ENCODE peak calls at places on chromosomes 7 and 10, in nine cellular contexts. One of them, this sample, is unnamed.

GRCh38 chr7:115276791-115277190 is 354.9 kb downstream of the MDFIC start:
- DNase-seq in H9: no peak
- DNase-seq in astrocyte of the cerebellum: no peak
- DNase-seq in keratinocyte: no peak
- DNase-seq in CD14-positive monocyte: no peak
- DNase-seq in fibroblast of pulmonary artery: no peak
- DNase-seq in heart left ventricle: no peak
- DNase-seq in WTC11: no peak
- DNase-seq in kidney epithelial cell: no peak
- DNase-seq in this sample: no peak

GRCh38 chr10:61142987-61143386 is 199.0 kb upstream of the RHOBTB1 start:
- DNase-seq in H9: no peak
- DNase-seq in astrocyte of the cerebellum: no peak
- DNase-seq in keratinocyte: no peak
- DNase-seq in CD14-positive monocyte: no peak
- DNase-seq in fibroblast of pulmonary artery: no peak
- DNase-seq in heart left ventricle: no peak
- DNase-seq in WTC11: no peak
- DNase-seq in kidney epithelial cell: no peak
- DNase-seq in this sample: no peak

GRCh38 chr10:119494224-119495060 is 48.1 kb downstream of the RGS10 start:
- DNase-seq in H9: no peak
- DNase-seq in astrocyte of the cerebellum: no peak
- DNase-seq in keratinocyte: no peak
- DNase-seq in CD14-positive monocyte: no peak
- DNase-seq in fibroblast of pulmonary artery: no peak
- DNase-seq in heart left ventricle: no peak
- DNase-seq in WTC11: no peak
- DNase-seq in kidney epithelial cell: no peak
- DNase-seq in this sample: no peak

GRCh38 chr7:100902638-100903037 is 7.0 kb upstream of the ACHE start:
- DNase-seq in H9: no peak
- DNase-seq in astrocyte of the cerebellum: no peak
- DNase-seq in keratinocyte: no peak
- DNase-seq in CD14-positive monocyte: no peak
- DNase-seq in fibroblast of pulmonary artery: no peak
- DNase-seq in heart left ventricle: no peak
- DNase-seq in WTC11: no peak
- DNase-seq in kidney epithelial cell: no peak
- DNase-seq in this sample: no peak

GRCh38 chr10:67666416-67667043 is 29.5 kb downstream of the CTNNA3 start:
- DNase-seq in H9: no peak
- DNase-seq in astrocyte of the cerebellum: peak
- DNase-seq in keratinocyte: no peak
- DNase-seq in CD14-positive monocyte: no peak
- DNase-seq in fibroblast of pulmonary artery: peak
- DNase-seq in heart left ventricle: no peak
- DNase-seq in WTC11: no peak
- DNase-seq in kidney epithelial cell: no peak
- DNase-seq in this sample: peak

GRCh38 chr7:1027285-1028043 is 16.9 kb upstream of the GPR146 start:
- DNase-seq in H9: peak
- DNase-seq in astrocyte of the cerebellum: no peak
- DNase-seq in keratinocyte: no peak
- DNase-seq in CD14-positive monocyte: no peak
- DNase-seq in fibroblast of pulmonary artery: peak
- DNase-seq in heart left ventricle: no peak
- DNase-seq in WTC11: no peak
- DNase-seq in kidney epithelial cell: no peak
- DNase-seq in this sample: no peak

GRCh38 chr10:27285093-27285492 is 44.5 kb upstream of the ACBD5 start:
- DNase-seq in H9: peak
- DNase-seq in astrocyte of the cerebellum: no peak
- DNase-seq in keratinocyte: no peak
- DNase-seq in CD14-positive monocyte: no peak
- DNase-seq in fibroblast of pulmonary artery: peak
- DNase-seq in heart left ventricle: no peak
- DNase-seq in WTC11: peak
- DNase-seq in kidney epithelial cell: no peak
- DNase-seq in this sample: peak

GRCh38 chr10:125554753-125555152 is 128.2 kb downstream of the TEX36 start:
- DNase-seq in H9: no peak
- DNase-seq in astrocyte of the cerebellum: no peak
- DNase-seq in keratinocyte: no peak
- DNase-seq in CD14-positive monocyte: no peak
- DNase-seq in fibroblast of pulmonary artery: no peak
- DNase-seq in heart left ventricle: no peak
- DNase-seq in WTC11: no peak
- DNase-seq in kidney epithelial cell: no peak
- DNase-seq in this sample: no peak

GRCh38 chr10:11754620-11755019 is 12.4 kb downstream of the ECHDC3 start:
- DNase-seq in H9: no peak
- DNase-seq in astrocyte of the cerebellum: no peak
- DNase-seq in keratinocyte: no peak
- DNase-seq in CD14-positive monocyte: no peak
- DNase-seq in fibroblast of pulmonary artery: no peak
- DNase-seq in heart left ventricle: no peak
- DNase-seq in WTC11: no peak
- DNase-seq in kidney epithelial cell: no peak
- DNase-seq in this sample: no peak

GRCh38 chr10:117461766-117462423 is 80.7 kb upstream of the EMX2 start:
- DNase-seq in H9: no peak
- DNase-seq in astrocyte of the cerebellum: no peak
- DNase-seq in keratinocyte: peak
- DNase-seq in CD14-positive monocyte: no peak
- DNase-seq in fibroblast of pulmonary artery: peak
- DNase-seq in heart left ventricle: no peak
- DNase-seq in WTC11: no peak
- DNase-seq in kidney epithelial cell: peak
- DNase-seq in this sample: peak

GRCh38 chr10:12435348-12435747 is 86.0 kb downstream of the CAMK1D start:
- DNase-seq in H9: no peak
- DNase-seq in astrocyte of the cerebellum: no peak
- DNase-seq in keratinocyte: no peak
- DNase-seq in CD14-positive monocyte: no peak
- DNase-seq in fibroblast of pulmonary artery: no peak
- DNase-seq in heart left ventricle: no peak
- DNase-seq in WTC11: no peak
- DNase-seq in kidney epithelial cell: no peak
- DNase-seq in this sample: no peak

GRCh38 chr7:50333266-50333665 is 28.8 kb downstream of the IKZF1 start:
- DNase-seq in H9: no peak
- DNase-seq in astrocyte of the cerebellum: no peak
- DNase-seq in keratinocyte: no peak
- DNase-seq in CD14-positive monocyte: no peak
- DNase-seq in fibroblast of pulmonary artery: no peak
- DNase-seq in heart left ventricle: no peak
- DNase-seq in WTC11: no peak
- DNase-seq in kidney epithelial cell: no peak
- DNase-seq in this sample: no peak

GRCh38 chr10:118470470-118470869 is 125.0 kb downstream of the PRLHR start:
- DNase-seq in H9: no peak
- DNase-seq in astrocyte of the cerebellum: no peak
- DNase-seq in keratinocyte: peak
- DNase-seq in CD14-positive monocyte: no peak
- DNase-seq in fibroblast of pulmonary artery: no peak
- DNase-seq in heart left ventricle: no peak
- DNase-seq in WTC11: no peak
- DNase-seq in kidney epithelial cell: no peak
- DNase-seq in this sample: peak
- TF ChIP-seq CTCF in H9: no peak
- TF ChIP-seq CTCF in astrocyte of the cerebellum: no peak
- TF ChIP-seq CTCF in keratinocyte: no peak
- TF ChIP-seq CTCF in CD14-positive monocyte: no peak
- TF ChIP-seq CTCF in fibroblast of pulmonary artery: no peak
- TF ChIP-seq CTCF in heart left ventricle: no peak
- TF ChIP-seq CTCF in WTC11: no peak
- TF ChIP-seq CTCF in kidney epithelial cell: no peak
- TF ChIP-seq CTCF in this sample: no peak

GRCh38 chr7:26078437-26079362 is 73.3 kb upstream of the NFE2L3 start:
- DNase-seq in H9: peak
- DNase-seq in astrocyte of the cerebellum: no peak
- DNase-seq in keratinocyte: no peak
- DNase-seq in CD14-positive monocyte: peak
- DNase-seq in fibroblast of pulmonary artery: peak
- DNase-seq in heart left ventricle: peak
- DNase-seq in WTC11: peak
- DNase-seq in kidney epithelial cell: peak
- DNase-seq in this sample: peak
- TF ChIP-seq CTCF in H9: peak
- TF ChIP-seq CTCF in astrocyte of the cerebellum: peak
- TF ChIP-seq CTCF in keratinocyte: peak
- TF ChIP-seq CTCF in CD14-positive monocyte: peak
- TF ChIP-seq CTCF in fibroblast of pulmonary artery: peak
- TF ChIP-seq CTCF in heart left ventricle: peak
- TF ChIP-seq CTCF in WTC11: no peak
- TF ChIP-seq CTCF in kidney epithelial cell: peak
- TF ChIP-seq CTCF in this sample: peak

GRCh38 chr10:32393942-32394341 is 47.0 kb upstream of the EPC1 start:
- DNase-seq in H9: no peak
- DNase-seq in astrocyte of the cerebellum: no peak
- DNase-seq in keratinocyte: no peak
- DNase-seq in CD14-positive monocyte: no peak
- DNase-seq in fibroblast of pulmonary artery: no peak
- DNase-seq in heart left ventricle: no peak
- DNase-seq in WTC11: no peak
- DNase-seq in kidney epithelial cell: no peak
- DNase-seq in this sample: no peak
- TF ChIP-seq CTCF in H9: no peak
- TF ChIP-seq CTCF in astrocyte of the cerebellum: no peak
- TF ChIP-seq CTCF in keratinocyte: no peak
- TF ChIP-seq CTCF in CD14-positive monocyte: no peak
- TF ChIP-seq CTCF in fibroblast of pulmonary artery: no peak
- TF ChIP-seq CTCF in heart left ventricle: no peak
- TF ChIP-seq CTCF in WTC11: no peak
- TF ChIP-seq CTCF in kidney epithelial cell: no peak
- TF ChIP-seq CTCF in this sample: no peak

GRCh38 chr7:107643407-107643806 is 17.2 kb upstream of the SLC26A4 start:
- DNase-seq in H9: no peak
- DNase-seq in astrocyte of the cerebellum: peak
- DNase-seq in keratinocyte: no peak
- DNase-seq in CD14-positive monocyte: no peak
- DNase-seq in fibroblast of pulmonary artery: peak
- DNase-seq in heart left ventricle: no peak
- DNase-seq in WTC11: no peak
- DNase-seq in kidney epithelial cell: no peak
- DNase-seq in this sample: peak

GRCh38 chr7:107644704-107645083 is 15.9 kb upstream of the SLC26A4 start:
- DNase-seq in H9: no peak
- DNase-seq in astrocyte of the cerebellum: no peak
- DNase-seq in keratinocyte: no peak
- DNase-seq in CD14-positive monocyte: no peak
- DNase-seq in fibroblast of pulmonary artery: peak
- DNase-seq in heart left ventricle: no peak
- DNase-seq in WTC11: no peak
- DNase-seq in kidney epithelial cell: no peak
- DNase-seq in this sample: no peak

GRCh38 chr7:107638594-107638993 is 22.0 kb upstream of the SLC26A4 start:
- DNase-seq in H9: no peak
- DNase-seq in astrocyte of the cerebellum: no peak
- DNase-seq in keratinocyte: no peak
- DNase-seq in CD14-positive monocyte: no peak
- DNase-seq in fibroblast of pulmonary artery: no peak
- DNase-seq in heart left ventricle: no peak
- DNase-seq in WTC11: no peak
- DNase-seq in kidney epithelial cell: no peak
- DNase-seq in this sample: no peak

GRCh38 chr7:107643938-107644703 is 16.5 kb upstream of the SLC26A4 start:
- DNase-seq in H9: no peak
- DNase-seq in astrocyte of the cerebellum: no peak
- DNase-seq in keratinocyte: no peak
- DNase-seq in CD14-positive monocyte: no peak
- DNase-seq in fibroblast of pulmonary artery: peak
- DNase-seq in heart left ventricle: no peak
- DNase-seq in WTC11: no peak
- DNase-seq in kidney epithelial cell: no peak
- DNase-seq in this sample: no peak
- TF ChIP-seq CTCF in H9: no peak
- TF ChIP-seq CTCF in astrocyte of the cerebellum: no peak
- TF ChIP-seq CTCF in keratinocyte: no peak
- TF ChIP-seq CTCF in CD14-positive monocyte: no peak
- TF ChIP-seq CTCF in fibroblast of pulmonary artery: no peak
- TF ChIP-seq CTCF in heart left ventricle: no peak
- TF ChIP-seq CTCF in WTC11: no peak
- TF ChIP-seq CTCF in kidney epithelial cell: no peak
- TF ChIP-seq CTCF in this sample: no peak

GRCh38 chr10:1417574-1417973 is 319.8 kb downstream of the ADARB2 start:
- DNase-seq in H9: no peak
- DNase-seq in astrocyte of the cerebellum: no peak
- DNase-seq in keratinocyte: no peak
- DNase-seq in CD14-positive monocyte: no peak
- DNase-seq in fibroblast of pulmonary artery: no peak
- DNase-seq in heart left ventricle: no peak
- DNase-seq in WTC11: no peak
- DNase-seq in kidney epithelial cell: no peak
- DNase-seq in this sample: no peak
- TF ChIP-seq CTCF in H9: no peak
- TF ChIP-seq CTCF in astrocyte of the cerebellum: no peak
- TF ChIP-seq CTCF in keratinocyte: no peak
- TF ChIP-seq CTCF in CD14-positive monocyte: no peak
- TF ChIP-seq CTCF in fibroblast of pulmonary artery: no peak
- TF ChIP-seq CTCF in heart left ventricle: no peak
- TF ChIP-seq CTCF in WTC11: no peak
- TF ChIP-seq CTCF in kidney epithelial cell: no peak
- TF ChIP-seq CTCF in this sample: no peak

GRCh38 chr10:35611750-35612149 is 6.6 kb downstream of the GJD4 start:
- DNase-seq in H9: peak
- DNase-seq in astrocyte of the cerebellum: no peak
- DNase-seq in keratinocyte: no peak
- DNase-seq in CD14-positive monocyte: no peak
- DNase-seq in fibroblast of pulmonary artery: no peak
- DNase-seq in heart left ventricle: no peak
- DNase-seq in WTC11: peak
- DNase-seq in kidney epithelial cell: no peak
- DNase-seq in this sample: no peak
- TF ChIP-seq CTCF in H9: peak
- TF ChIP-seq CTCF in astrocyte of the cerebellum: no peak
- TF ChIP-seq CTCF in keratinocyte: no peak
- TF ChIP-seq CTCF in CD14-positive monocyte: no peak
- TF ChIP-seq CTCF in fibroblast of pulmonary artery: peak
- TF ChIP-seq CTCF in heart left ventricle: no peak
- TF ChIP-seq CTCF in WTC11: no peak
- TF ChIP-seq CTCF in kidney epithelial cell: no peak
- TF ChIP-seq CTCF in this sample: no peak